ENCODE peak calls at places on chromosomes 1 and 21, in eight cellular contexts. X, B, D, L, Z, K, I and T are unnamed samples.
A peak's percentile ranks its signal among the peaks of the same experiment; 100 is the strongest.

GRCh38 chr1:150152772-150153461 is 3.2 kb downstream of the PLEKHO1 start:
- DNase-seq in L (no peak), Z (no peak), I (no peak), X (no peak), K (no peak), D (no peak), B (peak; percentile 37), T (no peak)

GRCh38 chr1:66850989-66851388 is 49.9 kb upstream of the INSL5 start:
- DNase-seq in Z (no peak), B (no peak), L (no peak), X (no peak), I (no peak), D (no peak), K (no peak), T (no peak)

GRCh38 chr1:172431721-172432192 is 11.3 kb downstream of the C1orf105 start:
- DNase-seq in X (peak; percentile 80), I (no peak), K (no peak), Z (no peak), B (no peak), D (no peak), L (peak; percentile 85), T (no peak)

GRCh38 chr1:83818916-83819315 is 180.0 kb downstream of the TTLL7 start:
- DNase-seq in X (no peak), K (no peak), Z (no peak), D (peak; percentile 88), L (peak; percentile 28), B (no peak), I (no peak), T (no peak)

GRCh38 chr1:109761227-109762038 is 2.3 kb downstream of the EPS8L3 start:
- DNase-seq in Z (no peak), B (peak; percentile 6), D (no peak), I (no peak), K (no peak), L (no peak), X (no peak), T (peak; percentile 28)

GRCh38 chr1:95407864-95408291 is 173.9 kb downstream of the RWDD3 start:
- DNase-seq in B (peak; percentile 66), I (no peak), L (no peak), D (no peak), K (no peak), X (no peak), Z (no peak), T (no peak)

GRCh38 chr1:21931171-21932093 is 5.7 kb downstream of the HSPG2 start:
- DNase-seq in I (no peak), K (no peak), B (no peak), Z (no peak), D (no peak), L (peak; percentile 78), X (peak; percentile 85), T (no peak)

GRCh38 chr1:186781731-186782130 is 47.0 kb upstream of the PLA2G4A start:
- DNase-seq in Z (no peak), B (no peak), X (no peak), L (no peak), K (no peak), I (no peak), D (no peak), T (no peak)

GRCh38 chr1:93681095-93681548 is 515 bp downstream of the BCAR3 start:
- DNase-seq in I (no peak), L (no peak), X (no peak), B (no peak), Z (no peak), K (no peak), D (no peak), T (peak; percentile 76)

GRCh38 chr1:193974286-193974798 is 787.9 kb upstream of the B3GALT2 start:
- DNase-seq in Z (no peak), B (no peak), L (no peak), I (no peak), K (no peak), D (no peak), X (no peak), T (no peak)

GRCh38 chr1:57423135-57424131 is at the start of gene DAB1:
- DNase-seq in X (peak; percentile 17), K (no peak), D (no peak), I (no peak), B (peak; percentile 65), Z (no peak), L (no peak), T (peak; percentile 83)

GRCh38 chr1:206663832-206664652 is 20.7 kb upstream of the MAPKAPK2 start:
- DNase-seq in Z (peak; percentile 66), I (peak; percentile 81), B (peak; percentile 77), L (peak; percentile 72), X (peak; percentile 82), K (peak; percentile 57), D (peak; percentile 48), T (peak; percentile 84)

GRCh38 chr1:244989813-244990212 is 125.5 kb upstream of the HNRNPU start:
- DNase-seq in Z (no peak), I (no peak), L (no peak), K (no peak), B (no peak), X (no peak), D (no peak), T (no peak)

GRCh38 chr1:75152092-75152491 is 17.9 kb downstream of the LHX8 start:
- DNase-seq in K (no peak), B (no peak), D (no peak), L (no peak), Z (no peak), X (no peak), I (no peak), T (no peak)

GRCh38 chr1:237736372-237737029 is 154.2 kb downstream of the ZP4 start:
- DNase-seq in B (no peak), K (no peak), X (peak; percentile 19), I (peak; percentile 52), L (no peak), D (no peak), Z (no peak), T (peak; percentile 14)

GRCh38 chr1:36858553-36858952 is 175.8 kb downstream of the GRIK3 start:
- DNase-seq in D (no peak), K (no peak), L (no peak), B (no peak), X (no peak), Z (no peak), I (no peak), T (no peak)

GRCh38 chr21:38323721-38324591 is 67.2 kb downstream of the KCNJ15 start:
- DNase-seq in B (no peak), Z (no peak), K (no peak), D (no peak), X (no peak), I (no peak), L (no peak), T (no peak)

GRCh38 chr1:28553229-28553930 is 495 bp downstream of the TRNAU1AP start:
- DNase-seq in K (no peak), L (peak; percentile 18), X (peak; percentile 36), B (peak; percentile 62), D (no peak), Z (no peak), I (no peak), T (peak; percentile 76)

GRCh38 chr1:27341525-27342252 is at the start of gene SYTL1:
- DNase-seq in K (peak; percentile 78), Z (no peak), L (peak; percentile 50), D (no peak), I (peak; percentile 58), X (peak; percentile 79), B (no peak), T (peak; percentile 59)

GRCh38 chr1:22738522-22738921 is 27.9 kb downstream of the EPHB2 start:
- DNase-seq in B (no peak), I (no peak), X (no peak), L (no peak), Z (no peak), K (no peak), D (no peak), T (no peak)

GRCh38 chr1:156114101-156114918 is at the start of gene LMNA:
- DNase-seq in K (peak; percentile 65), Z (peak; percentile 61), L (peak; percentile 91), D (peak; percentile 98), X (peak; percentile 96), I (peak; percentile 64), B (peak; percentile 49), T (peak; percentile 87)

GRCh38 chr21:46009951-46010655 is 28.5 kb downstream of the COL6A1 start:
- DNase-seq in X (no peak), B (no peak), K (no peak), Z (no peak), D (no peak), I (no peak), L (no peak), T (peak; percentile 25)

GRCh38 chr1:234604726-234605492 is 5.1 kb downstream of the IRF2BP2 start:
- DNase-seq in Z (no peak), I (no peak), K (no peak), X (no peak), B (no peak), D (no peak), L (no peak), T (no peak)

GRCh38 chr1:109895720-109896504 is 14.7 kb upstream of the CSF1 start:
- DNase-seq in K (no peak), B (no peak), Z (no peak), L (peak; percentile 56), I (no peak), D (no peak), X (peak; percentile 40), T (no peak)

GRCh38 chr1:60367522-60367921 is 294.0 kb upstream of the C1orf87 start:
- DNase-seq in B (peak; percentile 26), Z (no peak), I (no peak), K (no peak), L (no peak), D (no peak), X (no peak), T (no peak)

GRCh38 chr1:164858233-164858632 is 299.2 kb downstream of the PBX1 start:
- DNase-seq in L (no peak), K (no peak), Z (no peak), D (no peak), X (no peak), B (no peak), I (no peak), T (no peak)

GRCh38 chr1:207644479-207644851 is 468 bp upstream of the CR1L start:
- DNase-seq in K (no peak), B (no peak), I (no peak), Z (no peak), D (no peak), X (no peak), L (no peak), T (no peak)

GRCh38 chr1:53069663-53070327 is 7.8 kb downstream of the PODN start:
- DNase-seq in K (no peak), I (no peak), X (no peak), L (no peak), D (no peak), Z (no peak), B (no peak), T (peak; percentile 20)